ENCODE peak calls at places on chromosome 17, in six cellular contexts. Q, F, D, P, H and I are unnamed samples.

GRCh38 chr17:82668631-82669099 is 20.4 kb upstream of the WDR45B start:
- DNase-seq in H (peak; percentile 67), F (peak; percentile 39), Q (no peak), P (peak; percentile 79), D (peak; percentile 68), I (peak; percentile 61)

GRCh38 chr17:55531053-55531728 is 19.9 kb upstream of the SMIM36 start:
- DNase-seq in F (no peak), P (no peak), D (no peak), Q (no peak), H (no peak), I (no peak)

GRCh38 chr17:27569257-27569722 is 61.7 kb upstream of the LGALS9 start:
- DNase-seq in D (no peak), Q (no peak), P (peak; percentile 84), H (peak; percentile 44), F (no peak), I (no peak)

GRCh38 chr17:7650509-7651096 is at the start of gene ATP1B2:
- DNase-seq in P (peak; percentile 96), F (no peak), H (peak; percentile 64), D (peak; percentile 58), Q (peak; percentile 12), I (no peak)

GRCh38 chr17:17151541-17151940 is 54.6 kb downstream of the PLD6 start:
- DNase-seq in D (no peak), H (no peak), Q (no peak), P (no peak), F (no peak), I (no peak)

GRCh38 chr17:62565817-62566216 is 61.7 kb upstream of the MRC2 start:
- DNase-seq in F (no peak), Q (no peak), H (no peak), D (peak; percentile 41), P (no peak), I (no peak)

GRCh38 chr17:75228305-75228704 is 22.8 kb downstream of the NUP85 start:
- DNase-seq in P (no peak), F (no peak), H (no peak), Q (no peak), D (no peak), I (no peak)

GRCh38 chr17:82267575-82268379 is 5.7 kb downstream of the CSNK1D start:
- DNase-seq in P (no peak), Q (no peak), H (no peak), D (peak; percentile 93), F (peak; percentile 91), I (no peak)

GRCh38 chr17:83108709-83109108 is 29.3 kb downstream of the METRNL start:
- DNase-seq in P (no peak), F (no peak), Q (no peak), D (no peak), H (no peak), I (no peak)

GRCh38 chr17:57481901-57482300 is 225.6 kb downstream of the MSI2 start:
- DNase-seq in Q (no peak), H (no peak), F (peak; percentile 45), D (peak; percentile 86), P (no peak), I (no peak)

GRCh38 chr17:76997981-76998531 is 129.9 kb downstream of the MGAT5B start:
- DNase-seq in F (no peak), H (no peak), D (no peak), Q (no peak), P (no peak), I (no peak)

GRCh38 chr17:75518983-75519540 is 2.7 kb downstream of the TSEN54 start:
- DNase-seq in F (no peak), Q (no peak), D (no peak), P (peak; percentile 60), H (no peak), I (no peak)